ENCODE peak calls at places on chromosomes 16 and 17, in five cellular contexts. I, S, L, J and E are unnamed samples.

GRCh38 chr16:85445779-85446222 is 167.3 kb upstream of the GSE1 start:
- DNase-seq in I (no peak), S (no peak), L (peak), J (no peak), E (no peak)

GRCh38 chr16:70746040-70746707 is 54.8 kb downstream of the VAC14 start:
- DNase-seq in I (no peak), S (no peak), L (no peak), J (no peak), E (peak)

GRCh38 chr17:82050761-82051641 is 610 bp downstream of the RFNG start:
- DNase-seq in I (peak), S (no peak), L (no peak), J (no peak), E (no peak)

GRCh38 chr17:73058022-73058421 is 34.5 kb downstream of the SLC39A11 start:
- DNase-seq in I (no peak), S (no peak), L (no peak), J (no peak), E (no peak)

GRCh38 chr17:8420041-8420934 is 15.4 kb upstream of the NDEL1 start:
- DNase-seq in I (no peak), S (no peak), L (no peak), J (no peak), E (peak)

GRCh38 chr17:76150712-76151622 is 9.9 kb upstream of the FOXJ1 start:
- DNase-seq in I (no peak), S (no peak), L (no peak), J (no peak), E (no peak)

GRCh38 chr17:17041018-17041521 is 1.2 kb upstream of the MPRIP start:
- DNase-seq in I (no peak), S (no peak), L (peak), J (no peak), E (no peak)

GRCh38 chr16:67252806-67253497 is 4.2 kb downstream of the SLC9A5 start:
- DNase-seq in I (no peak), S (no peak), L (no peak), J (no peak), E (no peak)

GRCh38 chr16:79370736-79371135 is 229.8 kb downstream of the MAF start:
- DNase-seq in I (no peak), S (peak), L (no peak), J (no peak), E (no peak)

GRCh38 chr16:29313559-29313887 is 93.0 kb downstream of the NPIPB11 start:
- DNase-seq in I (no peak), S (no peak), L (no peak), J (no peak), E (no peak)

GRCh38 chr16:84680165-84680842 is 19.5 kb upstream of the USP10 start:
- DNase-seq in I (no peak), S (no peak), L (no peak), J (no peak), E (no peak)

GRCh38 chr17:1640329-1641064 is 5.0 kb downstream of the SCARF1 start:
- DNase-seq in I (no peak), S (no peak), L (no peak), J (no peak), E (no peak)

GRCh38 chr17:49358638-49359247 is 3.3 kb downstream of the ZNF652 start:
- DNase-seq in I (peak), S (no peak), L (no peak), J (no peak), E (peak)